ENCODE peak calls at places on chromosome 11, in five cellular contexts. E, L, B, Q and P are unnamed samples.
A peak's percentile ranks its signal among the peaks of the same experiment; 100 is the strongest.

GRCh38 chr11:102226702-102227101 is 90.6 kb upstream of the BIRC3 start:
- DNase-seq in E (no peak), B (no peak), Q (no peak), L (no peak), P (no peak)

GRCh38 chr11:64229090-64229958 is 1.0 kb upstream of the DNAJC4 start:
- DNase-seq in B (peak; percentile 74), Q (no peak), E (no peak), L (no peak), P (no peak)

GRCh38 chr11:127042445-127042844 is 41.9 kb upstream of the KIRREL3 start:
- DNase-seq in Q (no peak), E (no peak), L (no peak), B (no peak), P (no peak)

GRCh38 chr11:330307-330693 is 9.6 kb upstream of the IFITM3 start:
- DNase-seq in B (peak; percentile 64), L (no peak), E (no peak), Q (no peak), P (no peak)

GRCh38 chr11:1864216-1864615 is 11.3 kb downstream of the LSP1 start:
- DNase-seq in B (peak; percentile 72), Q (no peak), E (no peak), L (no peak), P (no peak)

GRCh38 chr11:116207349-116207748 is 565.4 kb downstream of the BUD13 start:
- DNase-seq in E (no peak), Q (no peak), B (no peak), L (no peak), P (no peak)

GRCh38 chr11:70099578-70100282 is 21.6 kb downstream of the ANO1 start:
- DNase-seq in L (no peak), E (no peak), Q (no peak), B (peak; percentile 74), P (no peak)

GRCh38 chr11:61091373-61092279 is 10.7 kb upstream of the CD5 start:
- DNase-seq in B (no peak), Q (no peak), L (no peak), E (no peak), P (no peak)

GRCh38 chr11:1226981-1227550 is 4.2 kb downstream of the MUC5B start:
- DNase-seq in L (no peak), B (peak; percentile 71), E (peak; percentile 81), Q (no peak), P (no peak)